ENCODE peak calls at places on chromosomes 11 and 22, in nine cellular contexts. One of them, this sample, is unnamed.

GRCh38 chr11:128201801-128202200 is 385.6 kb downstream of the ETS1 start:
- DNase-seq in left ventricle myocardium inferior: no peak
- DNase-seq in lower lobe of right lung: no peak
- DNase-seq in heart left ventricle: no peak
- DNase-seq in prostate gland: no peak
- DNase-seq in uterus: no peak
- DNase-seq in BE2C: no peak
- DNase-seq in GM23338: no peak
- DNase-seq in Panc1: no peak
- DNase-seq in this sample: no peak

GRCh38 chr11:105524286-105524685 is 85.6 kb upstream of the GRIA4 start:
- DNase-seq in left ventricle myocardium inferior: no peak
- DNase-seq in lower lobe of right lung: no peak
- DNase-seq in heart left ventricle: no peak
- DNase-seq in prostate gland: no peak
- DNase-seq in uterus: no peak
- DNase-seq in BE2C: peak; percentile 8
- DNase-seq in GM23338: no peak
- DNase-seq in Panc1: no peak
- DNase-seq in this sample: no peak

GRCh38 chr22:49235463-49236300 is 592.0 kb downstream of the BRD1 start:
- DNase-seq in left ventricle myocardium inferior: no peak
- DNase-seq in lower lobe of right lung: no peak
- DNase-seq in heart left ventricle: no peak
- DNase-seq in prostate gland: peak; percentile 4
- DNase-seq in uterus: no peak
- DNase-seq in BE2C: no peak
- DNase-seq in GM23338: no peak
- DNase-seq in Panc1: no peak
- DNase-seq in this sample: no peak

GRCh38 chr22:48982321-48982905 is 845.3 kb downstream of the BRD1 start:
- DNase-seq in left ventricle myocardium inferior: no peak
- DNase-seq in lower lobe of right lung: no peak
- DNase-seq in heart left ventricle: no peak
- DNase-seq in prostate gland: no peak
- DNase-seq in uterus: no peak
- DNase-seq in BE2C: no peak
- DNase-seq in GM23338: no peak
- DNase-seq in Panc1: no peak
- DNase-seq in this sample: no peak

GRCh38 chr22:48310740-48311139 is 1516.9 kb downstream of the BRD1 start:
- DNase-seq in left ventricle myocardium inferior: no peak
- DNase-seq in lower lobe of right lung: no peak
- DNase-seq in heart left ventricle: no peak
- DNase-seq in prostate gland: no peak
- DNase-seq in uterus: no peak
- DNase-seq in BE2C: no peak
- DNase-seq in GM23338: no peak
- DNase-seq in Panc1: no peak
- DNase-seq in this sample: no peak

GRCh38 chr11:110123003-110123402 is 29.8 kb downstream of the ZC3H12C start:
- DNase-seq in left ventricle myocardium inferior: no peak
- DNase-seq in lower lobe of right lung: no peak
- DNase-seq in heart left ventricle: no peak
- DNase-seq in prostate gland: no peak
- DNase-seq in uterus: no peak
- DNase-seq in BE2C: no peak
- DNase-seq in GM23338: peak; percentile 6
- DNase-seq in Panc1: no peak
- DNase-seq in this sample: peak; percentile 11

GRCh38 chr11:125974284-125974683 is 28.4 kb downstream of the VSIG10L2 start:
- DNase-seq in left ventricle myocardium inferior: no peak
- DNase-seq in lower lobe of right lung: no peak
- DNase-seq in heart left ventricle: no peak
- DNase-seq in prostate gland: no peak
- DNase-seq in uterus: no peak
- DNase-seq in BE2C: no peak
- DNase-seq in GM23338: no peak
- DNase-seq in Panc1: no peak
- DNase-seq in this sample: no peak

GRCh38 chr11:109197656-109198055 is 224.3 kb upstream of the C11orf87 start:
- DNase-seq in left ventricle myocardium inferior: no peak
- DNase-seq in lower lobe of right lung: no peak
- DNase-seq in heart left ventricle: no peak
- DNase-seq in prostate gland: no peak
- DNase-seq in uterus: no peak
- DNase-seq in BE2C: no peak
- DNase-seq in GM23338: no peak
- DNase-seq in Panc1: no peak
- DNase-seq in this sample: no peak

GRCh38 chr11:86795962-86796361 is 4.4 kb upstream of the PRSS23 start:
- DNase-seq in left ventricle myocardium inferior: no peak
- DNase-seq in lower lobe of right lung: no peak
- DNase-seq in heart left ventricle: no peak
- DNase-seq in prostate gland: no peak
- DNase-seq in uterus: no peak
- DNase-seq in BE2C: no peak
- DNase-seq in GM23338: no peak
- DNase-seq in Panc1: no peak
- DNase-seq in this sample: no peak

GRCh38 chr22:36778020-36778419 is 2.1 kb upstream of the IFT27 start:
- DNase-seq in left ventricle myocardium inferior: no peak
- DNase-seq in lower lobe of right lung: no peak
- DNase-seq in heart left ventricle: no peak
- DNase-seq in prostate gland: no peak
- DNase-seq in uterus: no peak
- DNase-seq in BE2C: no peak
- DNase-seq in GM23338: no peak
- DNase-seq in Panc1: no peak
- DNase-seq in this sample: no peak

GRCh38 chr11:69000391-69000790 is 12.7 kb downstream of the MRGPRF start:
- DNase-seq in left ventricle myocardium inferior: no peak
- DNase-seq in lower lobe of right lung: no peak
- DNase-seq in heart left ventricle: no peak
- DNase-seq in prostate gland: no peak
- DNase-seq in uterus: no peak
- DNase-seq in BE2C: no peak
- DNase-seq in GM23338: no peak
- DNase-seq in Panc1: no peak
- DNase-seq in this sample: no peak

GRCh38 chr11:108561535-108561991 is 32.0 kb downstream of the EXPH5 start:
- DNase-seq in left ventricle myocardium inferior: no peak
- DNase-seq in lower lobe of right lung: no peak
- DNase-seq in heart left ventricle: no peak
- DNase-seq in prostate gland: no peak
- DNase-seq in uterus: no peak
- DNase-seq in BE2C: no peak
- DNase-seq in GM23338: no peak
- DNase-seq in Panc1: no peak
- DNase-seq in this sample: no peak

GRCh38 chr11:13221722-13222121 is 55.9 kb upstream of the BMAL1 start:
- DNase-seq in left ventricle myocardium inferior: no peak
- DNase-seq in lower lobe of right lung: no peak
- DNase-seq in heart left ventricle: no peak
- DNase-seq in prostate gland: no peak
- DNase-seq in uterus: no peak
- DNase-seq in BE2C: no peak
- DNase-seq in GM23338: no peak
- DNase-seq in Panc1: no peak
- DNase-seq in this sample: no peak

GRCh38 chr22:36197065-36197440 is 4.6 kb downstream of the APOL4 start:
- DNase-seq in left ventricle myocardium inferior: peak; percentile 67
- DNase-seq in lower lobe of right lung: no peak
- DNase-seq in heart left ventricle: peak; percentile 85
- DNase-seq in prostate gland: no peak
- DNase-seq in uterus: peak; percentile 85
- DNase-seq in BE2C: peak; percentile 31
- DNase-seq in GM23338: peak; percentile 92
- DNase-seq in Panc1: no peak
- DNase-seq in this sample: no peak

GRCh38 chr11:209275-210121 is 2.0 kb downstream of the RIC8A start:
- DNase-seq in left ventricle myocardium inferior: no peak
- DNase-seq in lower lobe of right lung: no peak
- DNase-seq in heart left ventricle: no peak
- DNase-seq in prostate gland: no peak
- DNase-seq in uterus: peak; percentile 20
- DNase-seq in BE2C: no peak
- DNase-seq in GM23338: no peak
- DNase-seq in Panc1: no peak
- DNase-seq in this sample: no peak

GRCh38 chr11:23555085-23555484 is 694.8 kb upstream of the CCDC179 start:
- DNase-seq in left ventricle myocardium inferior: no peak
- DNase-seq in lower lobe of right lung: no peak
- DNase-seq in heart left ventricle: no peak
- DNase-seq in prostate gland: no peak
- DNase-seq in uterus: no peak
- DNase-seq in BE2C: no peak
- DNase-seq in GM23338: no peak
- DNase-seq in Panc1: no peak
- DNase-seq in this sample: peak; percentile 48

GRCh38 chr11:80285076-80285790 is 844.4 kb upstream of the TENM4 start:
- DNase-seq in left ventricle myocardium inferior: no peak
- DNase-seq in lower lobe of right lung: no peak
- DNase-seq in heart left ventricle: no peak
- DNase-seq in prostate gland: no peak
- DNase-seq in uterus: no peak
- DNase-seq in BE2C: no peak
- DNase-seq in GM23338: no peak
- DNase-seq in Panc1: no peak
- DNase-seq in this sample: no peak

GRCh38 chr11:78418584-78419211 is 1.1 kb upstream of the GAB2 start:
- DNase-seq in left ventricle myocardium inferior: no peak
- DNase-seq in lower lobe of right lung: no peak
- DNase-seq in heart left ventricle: no peak
- DNase-seq in prostate gland: no peak
- DNase-seq in uterus: no peak
- DNase-seq in BE2C: no peak
- DNase-seq in GM23338: no peak
- DNase-seq in Panc1: no peak
- DNase-seq in this sample: no peak

GRCh38 chr22:31350410-31350863 is 4.3 kb upstream of the PATZ1 start:
- DNase-seq in left ventricle myocardium inferior: no peak
- DNase-seq in lower lobe of right lung: no peak
- DNase-seq in heart left ventricle: no peak
- DNase-seq in prostate gland: no peak
- DNase-seq in uterus: no peak
- DNase-seq in BE2C: peak; percentile 83
- DNase-seq in GM23338: peak; percentile 69
- DNase-seq in Panc1: no peak
- DNase-seq in this sample: no peak

GRCh38 chr11:44701276-44701675 is 25.5 kb upstream of the TSPAN18 start:
- DNase-seq in left ventricle myocardium inferior: no peak
- DNase-seq in lower lobe of right lung: no peak
- DNase-seq in heart left ventricle: no peak
- DNase-seq in prostate gland: no peak
- DNase-seq in uterus: no peak
- DNase-seq in BE2C: no peak
- DNase-seq in GM23338: no peak
- DNase-seq in Panc1: no peak
- DNase-seq in this sample: no peak
- H3K4me3 ChIP-seq in left ventricle myocardium inferior: no peak overlapping the region
- H3K4me3 ChIP-seq in lower lobe of right lung: no peak overlapping the region
- H3K4me3 ChIP-seq in heart left ventricle: no peak overlapping the region
- H3K4me3 ChIP-seq in prostate gland: no peak overlapping the region
- H3K4me3 ChIP-seq in uterus: no peak overlapping the region
- H3K4me3 ChIP-seq in BE2C: no peak overlapping the region
- H3K4me3 ChIP-seq in GM23338: no peak overlapping the region
- H3K4me3 ChIP-seq in Panc1: no peak overlapping the region
- H3K4me3 ChIP-seq in this sample: no peak overlapping the region

GRCh38 chr11:102306048-102306575 is 11.2 kb upstream of the BIRC3 start:
- DNase-seq in left ventricle myocardium inferior: no peak
- DNase-seq in lower lobe of right lung: peak; percentile 81
- DNase-seq in heart left ventricle: no peak
- DNase-seq in prostate gland: peak; percentile 89
- DNase-seq in uterus: no peak
- DNase-seq in BE2C: no peak
- DNase-seq in GM23338: no peak
- DNase-seq in Panc1: no peak
- DNase-seq in this sample: no peak
- TF ChIP-seq CTCF in left ventricle myocardium inferior: no peak
- TF ChIP-seq CTCF in lower lobe of right lung: no peak
- TF ChIP-seq CTCF in heart left ventricle: no peak
- TF ChIP-seq CTCF in prostate gland: no peak
- TF ChIP-seq CTCF in uterus: no peak
- TF ChIP-seq CTCF in BE2C: peak; percentile 43
- TF ChIP-seq CTCF in GM23338: peak; percentile 29
- TF ChIP-seq CTCF in Panc1: peak; percentile 69
- TF ChIP-seq CTCF in this sample: no peak

GRCh38 chr22:44804327-44804726 is 52.0 kb downstream of the ARHGAP8 start:
- DNase-seq in left ventricle myocardium inferior: no peak
- DNase-seq in lower lobe of right lung: no peak
- DNase-seq in heart left ventricle: no peak
- DNase-seq in prostate gland: no peak
- DNase-seq in uterus: no peak
- DNase-seq in BE2C: no peak
- DNase-seq in GM23338: no peak
- DNase-seq in Panc1: no peak
- DNase-seq in this sample: no peak
- H3K27me3 ChIP-seq in left ventricle myocardium inferior: peaks cover 50% of the 10 kb centered on the region
- H3K27me3 ChIP-seq in lower lobe of right lung: peaks cover 4% of the 10 kb centered on the region
- H3K27me3 ChIP-seq in heart left ventricle: no peaks in the 10 kb centered on the region
- H3K27me3 ChIP-seq in prostate gland: no peaks in the 10 kb centered on the region
- H3K27me3 ChIP-seq in uterus: no peaks in the 10 kb centered on the region
- H3K27me3 ChIP-seq in BE2C: no peaks in the 10 kb centered on the region
- H3K27me3 ChIP-seq in GM23338: no peaks in the 10 kb centered on the region
- H3K27me3 ChIP-seq in Panc1: no peaks in the 10 kb centered on the region
- H3K27me3 ChIP-seq in this sample: peaks cover 19% of the 10 kb centered on the region

DNA sequence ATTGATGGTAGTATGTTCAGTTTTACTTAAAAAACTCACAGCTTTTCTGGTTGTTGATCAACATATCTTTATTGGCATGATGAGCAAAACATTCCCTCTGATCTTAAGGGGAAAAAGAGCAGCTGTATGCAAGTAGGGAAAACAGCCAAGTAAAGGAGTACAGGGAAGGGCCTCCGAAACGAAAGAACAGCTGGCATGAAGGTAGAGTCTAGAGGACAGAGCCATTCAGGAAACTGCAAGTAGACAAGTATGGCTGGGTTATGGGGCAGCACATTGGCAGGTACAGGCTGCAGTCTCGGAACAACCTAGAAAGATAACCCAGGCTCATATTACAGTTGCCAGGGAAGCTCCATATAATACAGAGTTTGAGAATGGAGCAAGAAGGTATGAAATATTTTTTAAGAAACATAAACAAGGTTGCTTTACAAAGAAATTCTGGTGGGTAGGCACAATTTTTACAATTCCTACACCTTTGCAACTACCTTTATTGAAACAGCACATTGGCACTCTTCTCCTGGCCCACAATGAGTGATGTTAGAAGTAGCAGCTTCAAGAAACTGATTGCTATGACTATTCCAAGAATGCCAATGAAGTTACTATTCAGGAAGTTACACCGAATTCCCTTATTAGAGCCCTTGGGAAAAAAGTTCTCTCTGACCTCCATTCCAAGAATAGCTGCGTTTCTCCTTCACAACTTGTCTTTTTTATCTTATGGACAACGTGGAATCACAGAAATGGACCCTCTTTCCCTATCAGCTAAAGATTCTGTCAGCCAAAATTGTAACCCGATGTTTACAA is 45.2 kb downstream of the LGR4 start:
- DNase-seq in left ventricle myocardium inferior: no peak
- DNase-seq in lower lobe of right lung: no peak
- DNase-seq in heart left ventricle: no peak
- DNase-seq in prostate gland: no peak
- DNase-seq in uterus: no peak
- DNase-seq in BE2C: no peak
- DNase-seq in GM23338: peak; percentile 42
- DNase-seq in Panc1: no peak
- DNase-seq in this sample: no peak
- H3K4me3 ChIP-seq in left ventricle myocardium inferior: peak overlapping the region; percentile 2
- H3K4me3 ChIP-seq in lower lobe of right lung: no peak overlapping the region
- H3K4me3 ChIP-seq in heart left ventricle: no peak overlapping the region
- H3K4me3 ChIP-seq in prostate gland: no peak overlapping the region
- H3K4me3 ChIP-seq in uterus: no peak overlapping the region
- H3K4me3 ChIP-seq in BE2C: no peak overlapping the region
- H3K4me3 ChIP-seq in GM23338: no peak overlapping the region
- H3K4me3 ChIP-seq in Panc1: no peak overlapping the region
- H3K4me3 ChIP-seq in this sample: no peak overlapping the region